ENCODE peak calls at places on chromosomes 6 and 20, in six cellular contexts. One of them, this sample, is unnamed.
A peak's percentile ranks its signal among the peaks of the same experiment; 100 is the strongest.

GRCh38 chr6:33375143-33375649 is 16.4 kb upstream of the KIFC1 start:
- DNase-seq in transverse colon: peak; percentile 72
- DNase-seq in K562: no peak
- DNase-seq in Panc1: no peak
- DNase-seq in GM23338: no peak
- DNase-seq in H1: no peak
- DNase-seq in this sample: peak; percentile 76

GRCh38 chr6:69816017-69816416 is 19.2 kb upstream of the LMBRD1 start:
- DNase-seq in GM23338: no peak
- DNase-seq in K562: no peak
- DNase-seq in transverse colon: no peak
- DNase-seq in Panc1: no peak
- DNase-seq in H1: no peak
- DNase-seq in this sample: no peak

GRCh38 chr6:155528982-155529453 is 73.4 kb upstream of the NOX3 start:
- DNase-seq in K562: no peak
- DNase-seq in H1: no peak
- DNase-seq in transverse colon: no peak
- DNase-seq in Panc1: no peak
- DNase-seq in GM23338: no peak
- DNase-seq in this sample: no peak

GRCh38 chr6:52696418-52696817 is 25.5 kb downstream of the TMEM14A start:
- DNase-seq in K562: no peak
- DNase-seq in Panc1: no peak
- DNase-seq in GM23338: no peak
- DNase-seq in transverse colon: no peak
- DNase-seq in H1: no peak
- DNase-seq in this sample: no peak

GRCh38 chr20:17140894-17141293 is 85.9 kb upstream of the PCSK2 start:
- DNase-seq in K562: no peak
- DNase-seq in Panc1: no peak
- DNase-seq in transverse colon: no peak
- DNase-seq in H1: no peak
- DNase-seq in GM23338: no peak
- DNase-seq in this sample: no peak

GRCh38 chr6:127515794-127516675 is 3.1 kb downstream of the MTCL3 start:
- DNase-seq in GM23338: peak; percentile 74
- DNase-seq in H1: peak; percentile 84
- DNase-seq in K562: peak; percentile 72
- DNase-seq in transverse colon: peak; percentile 54
- DNase-seq in Panc1: no peak
- DNase-seq in this sample: peak; percentile 47

GRCh38 chr6:166834049-166834448 is 122.3 kb downstream of the RNASET2 start:
- DNase-seq in GM23338: no peak
- DNase-seq in Panc1: no peak
- DNase-seq in transverse colon: no peak
- DNase-seq in K562: no peak
- DNase-seq in H1: no peak
- DNase-seq in this sample: no peak

GRCh38 chr6:108798672-108799355 is 49.4 kb upstream of the ARMC2 start:
- DNase-seq in transverse colon: peak; percentile 54
- DNase-seq in Panc1: no peak
- DNase-seq in K562: no peak
- DNase-seq in H1: no peak
- DNase-seq in GM23338: peak; percentile 27
- DNase-seq in this sample: peak; percentile 54

GRCh38 chr20:25233016-25233772 is 14.7 kb upstream of the PYGB start:
- DNase-seq in GM23338: no peak
- DNase-seq in H1: no peak
- DNase-seq in transverse colon: peak; percentile 88
- DNase-seq in Panc1: peak; percentile 75
- DNase-seq in K562: peak; percentile 14
- DNase-seq in this sample: peak; percentile 94

GRCh38 chr6:12636336-12636735 is 80.2 kb upstream of the PHACTR1 start:
- DNase-seq in K562: no peak
- DNase-seq in transverse colon: no peak
- DNase-seq in Panc1: no peak
- DNase-seq in GM23338: no peak
- DNase-seq in H1: no peak
- DNase-seq in this sample: no peak

GRCh38 chr6:148359228-148359627 is 16.6 kb downstream of the SASH1 start:
- DNase-seq in H1: no peak
- DNase-seq in Panc1: no peak
- DNase-seq in GM23338: no peak
- DNase-seq in K562: no peak
- DNase-seq in transverse colon: no peak
- DNase-seq in this sample: no peak

GRCh38 chr6:163490826-163491577 is 76.5 kb downstream of the QKI start:
- DNase-seq in transverse colon: peak; percentile 74
- DNase-seq in K562: no peak
- DNase-seq in GM23338: peak; percentile 44
- DNase-seq in H1: no peak
- DNase-seq in Panc1: no peak
- DNase-seq in this sample: peak; percentile 88

GRCh38 chr6:110951986-110952794 is 6.3 kb upstream of the GTF3C6 start:
- DNase-seq in GM23338: no peak
- DNase-seq in H1: no peak
- DNase-seq in K562: no peak
- DNase-seq in Panc1: peak; percentile 71
- DNase-seq in transverse colon: no peak
- DNase-seq in this sample: no peak

GRCh38 chr6:45722876-45723275 is 292.8 kb downstream of the CLIC5 start:
- DNase-seq in transverse colon: no peak
- DNase-seq in H1: no peak
- DNase-seq in K562: no peak
- DNase-seq in GM23338: no peak
- DNase-seq in Panc1: no peak
- DNase-seq in this sample: no peak

GRCh38 chr20:7193681-7194080 is 426.2 kb downstream of the BMP2 start:
- DNase-seq in Panc1: no peak
- DNase-seq in H1: no peak
- DNase-seq in transverse colon: no peak
- DNase-seq in K562: no peak
- DNase-seq in GM23338: no peak
- DNase-seq in this sample: no peak

GRCh38 chr20:10848810-10849370 is 175.1 kb upstream of the JAG1 start:
- DNase-seq in GM23338: peak; percentile 60
- DNase-seq in Panc1: peak; percentile 57
- DNase-seq in transverse colon: peak; percentile 45
- DNase-seq in K562: no peak
- DNase-seq in H1: no peak
- DNase-seq in this sample: no peak

GRCh38 chr20:40728470-40728869 is 39.4 kb upstream of the MAFB start:
- DNase-seq in K562: no peak
- DNase-seq in H1: no peak
- DNase-seq in GM23338: no peak
- DNase-seq in transverse colon: no peak
- DNase-seq in Panc1: no peak
- DNase-seq in this sample: no peak

GRCh38 chr6:153625089-153625488 is 414.0 kb upstream of the OPRM1 start:
- DNase-seq in GM23338: peak; percentile 24
- DNase-seq in H1: no peak
- DNase-seq in transverse colon: no peak
- DNase-seq in Panc1: no peak
- DNase-seq in K562: no peak
- DNase-seq in this sample: no peak

GRCh38 chr6:91654844-91655192 is 1067.9 kb upstream of the MAP3K7 start:
- DNase-seq in GM23338: peak; percentile 10
- DNase-seq in transverse colon: no peak
- DNase-seq in H1: no peak
- DNase-seq in K562: no peak
- DNase-seq in Panc1: no peak
- DNase-seq in this sample: no peak

GRCh38 chr6:89980353-89980752 is 86.1 kb downstream of the GJA10 start:
- DNase-seq in H1: no peak
- DNase-seq in Panc1: no peak
- DNase-seq in transverse colon: no peak
- DNase-seq in GM23338: no peak
- DNase-seq in K562: no peak
- DNase-seq in this sample: no peak

GRCh38 chr6:89976141-89977020 is 82.1 kb downstream of the GJA10 start:
- DNase-seq in K562: no peak
- DNase-seq in transverse colon: no peak
- DNase-seq in H1: no peak
- DNase-seq in GM23338: no peak
- DNase-seq in Panc1: no peak
- DNase-seq in this sample: no peak

GRCh38 chr6:89978749-89979145 is 84.5 kb downstream of the GJA10 start:
- DNase-seq in K562: no peak
- DNase-seq in transverse colon: no peak
- DNase-seq in H1: no peak
- DNase-seq in Panc1: no peak
- DNase-seq in GM23338: peak; percentile 27
- DNase-seq in this sample: no peak

GRCh38 chr6:89979473-89980119 is 85.3 kb downstream of the GJA10 start:
- DNase-seq in transverse colon: no peak
- DNase-seq in K562: no peak
- DNase-seq in H1: no peak
- DNase-seq in Panc1: no peak
- DNase-seq in GM23338: no peak
- DNase-seq in this sample: no peak

GRCh38 chr6:89977808-89978748 is 83.8 kb downstream of the GJA10 start:
- DNase-seq in GM23338: no peak
- DNase-seq in H1: no peak
- DNase-seq in Panc1: no peak
- DNase-seq in K562: no peak
- DNase-seq in transverse colon: no peak
- DNase-seq in this sample: no peak
- TF ChIP-seq POLR2AphosphoS5 in GM23338: no peak
- TF ChIP-seq POLR2AphosphoS5 in H1: no peak
- TF ChIP-seq POLR2AphosphoS5 in Panc1: no peak
- TF ChIP-seq POLR2AphosphoS5 in K562: no peak
- TF ChIP-seq POLR2AphosphoS5 in transverse colon: no peak
- TF ChIP-seq POLR2AphosphoS5 in this sample: no peak

GRCh38 chr20:1287787-1288569 is 21.9 kb downstream of the SNPH start:
- DNase-seq in H1: no peak
- DNase-seq in transverse colon: no peak
- DNase-seq in Panc1: no peak
- DNase-seq in GM23338: no peak
- DNase-seq in K562: no peak
- DNase-seq in this sample: no peak
- H3K4me1 ChIP-seq in H1: no peaks in the 10 kb centered on the region
- H3K4me1 ChIP-seq in transverse colon: no peaks in the 10 kb centered on the region
- H3K4me1 ChIP-seq in Panc1: no peaks in the 10 kb centered on the region
- H3K4me1 ChIP-seq in GM23338: no peaks in the 10 kb centered on the region
- H3K4me1 ChIP-seq in K562: peaks cover 3% of the 10 kb centered on the region
- H3K4me1 ChIP-seq in this sample: peaks cover 18% of the 10 kb centered on the region

GRCh38 chr6:32194388-32194787 is 1.9 kb upstream of the GPSM3 start:
- DNase-seq in K562: no peak
- DNase-seq in H1: no peak
- DNase-seq in transverse colon: no peak
- DNase-seq in GM23338: no peak
- DNase-seq in Panc1: no peak
- DNase-seq in this sample: no peak

GRCh38 chr6:32196682-32197616 is 4.5 kb upstream of the GPSM3 start:
- DNase-seq in GM23338: peak; percentile 67
- DNase-seq in H1: peak; percentile 58
- DNase-seq in Panc1: no peak
- DNase-seq in K562: peak; percentile 40
- DNase-seq in transverse colon: peak; percentile 40
- DNase-seq in this sample: no peak

GRCh38 chr6:32194825-32195651 is 2.6 kb upstream of the GPSM3 start:
- DNase-seq in transverse colon: peak; percentile 44
- DNase-seq in GM23338: peak; percentile 58
- DNase-seq in Panc1: no peak
- DNase-seq in K562: no peak
- DNase-seq in H1: no peak
- DNase-seq in this sample: no peak

GRCh38 chr6:32195652-32195901 is 3.1 kb upstream of the GPSM3 start:
- DNase-seq in Panc1: peak; percentile 92
- DNase-seq in K562: peak; percentile 96
- DNase-seq in H1: peak; percentile 100
- DNase-seq in transverse colon: peak; percentile 100
- DNase-seq in GM23338: peak; percentile 100
- DNase-seq in this sample: peak; percentile 100

DNA sequence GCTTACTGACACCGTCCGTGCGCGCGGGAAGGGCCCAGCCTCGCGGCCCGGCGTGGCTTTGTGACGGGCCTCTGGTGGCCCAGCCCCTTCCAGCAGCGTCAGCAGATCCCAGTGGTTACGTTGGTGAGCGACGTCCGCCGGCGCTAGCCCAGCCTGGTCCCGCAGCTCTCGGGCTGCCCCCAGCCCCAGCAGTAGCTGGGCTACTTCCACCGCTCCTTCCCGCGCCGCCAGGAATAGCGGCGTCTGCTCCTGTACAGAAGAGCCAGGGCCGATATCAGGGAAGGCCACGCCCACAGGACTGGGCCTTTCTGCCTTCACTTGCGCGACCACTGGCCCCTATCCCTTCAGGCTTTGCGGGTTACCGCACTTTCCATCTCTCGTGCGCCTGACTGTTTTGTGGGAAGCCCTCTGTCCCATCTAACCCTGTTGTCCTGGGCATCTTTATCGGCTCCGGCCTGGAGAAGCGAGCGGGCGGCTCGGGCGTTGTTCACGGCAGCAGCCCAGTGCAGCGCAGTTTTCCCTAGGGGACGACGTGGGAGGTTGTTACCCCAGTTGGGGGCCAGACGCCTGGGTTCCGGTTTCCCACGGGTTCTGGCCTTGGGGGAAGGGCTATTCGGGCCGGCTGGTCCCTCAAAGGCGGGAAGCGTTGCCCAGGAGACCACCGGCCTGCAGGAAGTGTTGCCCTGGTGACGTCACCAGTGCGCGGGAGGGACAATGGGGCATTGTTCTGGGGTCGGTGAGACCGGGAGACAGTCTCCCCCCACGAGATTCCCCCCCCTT is 3.6 kb upstream of the GPSM3 start:
- DNase-seq in Panc1: no peak
- DNase-seq in GM23338: peak; percentile 97
- DNase-seq in K562: peak; percentile 73
- DNase-seq in transverse colon: peak; percentile 92
- DNase-seq in H1: peak; percentile 90
- DNase-seq in this sample: peak; percentile 85
- TF ChIP-seq POLR2AphosphoS5 in Panc1: peak; percentile 86
- TF ChIP-seq POLR2AphosphoS5 in GM23338: peak; percentile 53
- TF ChIP-seq POLR2AphosphoS5 in K562: peak; percentile 90
- TF ChIP-seq POLR2AphosphoS5 in transverse colon: peak; percentile 97
- TF ChIP-seq POLR2AphosphoS5 in H1: peak; percentile 93
- TF ChIP-seq POLR2AphosphoS5 in this sample: peak; percentile 99

DNA sequence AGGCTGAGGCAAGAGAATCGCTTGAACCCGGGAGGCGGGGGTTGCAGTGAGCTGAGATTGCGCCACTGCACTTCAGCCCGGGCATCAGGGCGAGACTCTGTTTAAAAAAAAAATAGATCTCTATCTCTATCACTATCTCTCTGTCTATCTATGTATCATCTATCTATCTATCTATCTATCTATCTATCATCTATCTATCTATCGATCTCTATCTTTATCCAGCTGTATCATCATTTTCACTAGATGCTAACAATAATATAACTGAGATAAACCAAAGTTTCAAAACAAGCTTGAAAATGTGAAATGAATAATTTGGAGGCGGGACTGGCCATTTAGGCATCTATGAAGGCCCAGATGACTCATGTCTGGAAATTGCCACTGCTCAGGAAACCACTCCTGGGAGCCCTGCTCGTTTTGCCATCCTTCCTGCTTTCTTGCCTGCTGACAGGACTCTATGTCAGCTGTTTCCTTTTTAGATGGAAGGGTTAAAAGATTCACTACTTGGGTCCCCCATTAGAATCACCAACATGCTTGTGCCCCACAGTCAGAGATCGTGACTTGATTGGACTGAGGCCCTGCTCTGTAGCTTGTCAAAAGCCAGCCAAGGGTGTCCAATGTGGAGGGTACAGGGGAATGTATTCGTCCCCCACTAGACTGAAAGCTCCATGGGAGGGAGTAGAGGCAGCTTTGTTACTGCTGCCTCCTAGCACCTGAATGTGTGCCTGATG is 61.7 kb downstream of the UTRN start:
- DNase-seq in transverse colon: no peak
- DNase-seq in H1: no peak
- DNase-seq in GM23338: no peak
- DNase-seq in K562: no peak
- DNase-seq in Panc1: no peak
- DNase-seq in this sample: no peak
- H3K4me1 ChIP-seq in transverse colon: peaks cover 14% of the 10 kb centered on the region
- H3K4me1 ChIP-seq in H1: peaks cover 12% of the 10 kb centered on the region
- H3K4me1 ChIP-seq in GM23338: peaks cover 28% of the 10 kb centered on the region
- H3K4me1 ChIP-seq in K562: no peaks in the 10 kb centered on the region
- H3K4me1 ChIP-seq in Panc1: peaks cover 52% of the 10 kb centered on the region
- H3K4me1 ChIP-seq in this sample: peaks cover 78% of the 10 kb centered on the region

This sample was measured in stomach.